ENCODE peak calls at places on chromosomes 1 and 21, in ten cellular contexts. Q is cardiac muscle cell; Y is stimulated activated naive CD4-positive, alpha-beta T cell; J is tibial artery; S is posterior cingulate gyrus; H is NCI-H510A; K is HFFc6; W is adrenal gland; O is NCI-H345; I is gastrocnemius medialis. E is an unnamed sample.

GRCh38 chr21:39057121-39057520 is 126.1 kb downstream of the PSMG1 start:
- DNase-seq in J (no peak), W (no peak), Q (no peak), Y (no peak), S (no peak), I (no peak), K (no peak), O (peak; percentile 85), H (no peak), E (no peak)

GRCh38 chr1:1345860-1346500 is 3.2 kb downstream of the DVL1 start:
- DNase-seq in K (no peak), S (no peak), O (no peak), H (no peak), Y (no peak), W (peak; percentile 70), Q (no peak), I (no peak), J (no peak), E (no peak)

GRCh38 chr21:39527664-39528381 is 76.1 kb downstream of the SH3BGR start:
- DNase-seq in J (no peak), W (peak; percentile 36), O (peak; percentile 86), I (no peak), S (no peak), Y (no peak), Q (no peak), K (no peak), H (no peak), E (no peak)

GRCh38 chr1:33997127-33998047 is 133.5 kb downstream of the HMGB4 start:
- DNase-seq in H (no peak), K (peak; percentile 4), Q (no peak), S (no peak), W (no peak), J (no peak), I (no peak), Y (no peak), O (no peak), E (no peak)

GRCh38 chr1:115790846-115791245 is 22.3 kb upstream of the CASQ2 start:
- DNase-seq in Y (no peak), Q (no peak), S (no peak), J (no peak), K (no peak), H (no peak), O (no peak), W (no peak), I (no peak), E (no peak)

GRCh38 chr1:21939650-21940374 is 2.7 kb upstream of the HSPG2 start:
- DNase-seq in H (no peak), K (peak; percentile 97), Y (no peak), O (peak; percentile 49), W (peak; percentile 94), S (peak; percentile 70), Q (peak; percentile 79), J (peak; percentile 96), I (peak; percentile 64), E (no peak)

GRCh38 chr1:228471762-228472398 is 15.3 kb upstream of the RNF187 start:
- DNase-seq in S (no peak), H (no peak), J (no peak), O (peak; percentile 43), I (no peak), Y (no peak), K (peak; percentile 21), W (peak; percentile 49), Q (peak; percentile 70), E (no peak)

GRCh38 chr1:227728059-227728891 is 6.8 kb downstream of the JMJD4 start:
- DNase-seq in J (peak; percentile 82), S (no peak), W (peak; percentile 89), K (peak; percentile 18), H (peak; percentile 78), Y (peak; percentile 49), Q (peak; percentile 85), O (peak; percentile 80), I (peak; percentile 59), E (peak; percentile 61)

GRCh38 chr1:150161747-150162581 is 12.2 kb downstream of the PLEKHO1 start:
- DNase-seq in Y (peak; percentile 26), W (no peak), O (no peak), Q (peak; percentile 35), K (no peak), S (no peak), I (no peak), H (no peak), J (no peak), E (no peak)

GRCh38 chr21:43271452-43272020 is 102.7 kb downstream of the CRYAA start:
- DNase-seq in J (no peak), K (no peak), H (no peak), O (no peak), Q (no peak), W (no peak), S (peak; percentile 1), I (no peak), Y (no peak), E (no peak)

GRCh38 chr1:145978860-145979745 is 14.6 kb downstream of the POLR3GL start:
- DNase-seq in K (peak; percentile 100), H (peak; percentile 98), Q (peak; percentile 97), O (peak; percentile 100), I (peak; percentile 98), Y (peak; percentile 77), J (peak; percentile 97), S (peak; percentile 90), W (peak; percentile 98), E (peak; percentile 73)

GRCh38 chr1:24928631-24929090 is 1.4 kb downstream of the RUNX3 start:
- DNase-seq in S (no peak), H (no peak), J (no peak), W (no peak), Q (no peak), K (no peak), O (no peak), I (no peak), Y (peak; percentile 63), E (peak; percentile 81)

GRCh38 chr1:221439008-221439733 is 302.7 kb downstream of the DUSP10 start:
- DNase-seq in Y (no peak), H (no peak), J (no peak), K (peak; percentile 90), O (no peak), S (no peak), Q (no peak), W (no peak), I (no peak), E (no peak)

GRCh38 chr1:222251813-222252212 is 296.1 kb downstream of the HHIPL2 start:
- DNase-seq in W (no peak), H (no peak), Y (no peak), Q (no peak), K (no peak), J (no peak), S (no peak), O (no peak), I (no peak), E (no peak)

GRCh38 chr1:235558783-235559182 is 54.5 kb upstream of the B3GALNT2 start:
- DNase-seq in S (no peak), W (no peak), H (no peak), J (no peak), K (no peak), Y (no peak), O (no peak), Q (no peak), I (no peak), E (no peak)

GRCh38 chr1:166740668-166741276 is 98.5 kb upstream of the POGK start:
- DNase-seq in J (no peak), K (no peak), S (no peak), I (no peak), H (no peak), Q (no peak), Y (no peak), O (no peak), W (no peak), E (no peak)

GRCh38 chr1:12052997-12053686 is 10.0 kb upstream of the TNFRSF8 start:
- DNase-seq in J (no peak), Y (no peak), I (peak; percentile 33), Q (no peak), K (no peak), S (peak; percentile 34), O (no peak), H (no peak), W (peak; percentile 79), E (peak; percentile 29)

E was measured in retina.